ENCODE peak calls at places on chromosomes 12 and 14, in nine cellular contexts. H is AG10803; K is naive thymus-derived CD8-positive, alpha-beta T cell; L is natural killer cell; M is mesothelial cell of epicardium; Q is EL; Z is GM10248; Y is lower leg skin; A is neural crest cell. F is an unnamed sample.

GRCh38 chr14:77236814-77237213 is 34.2 kb downstream of the NGB start:
- DNase-seq in H (no peak), K (no peak), L (no peak), M (no peak), Q (no peak), Z (no peak), Y (no peak), A (no peak), F (no peak)

GRCh38 chr14:28412076-28412475 is 354.5 kb upstream of the FOXG1 start:
- DNase-seq in H (no peak), K (no peak), L (no peak), M (no peak), Q (no peak), Z (no peak), Y (no peak), A (no peak), F (no peak)

GRCh38 chr14:96086574-96087077 is 47.5 kb downstream of the C14orf132 start:
- DNase-seq in H (peak), K (no peak), L (no peak), M (no peak), Q (peak), Z (no peak), Y (no peak), A (no peak), F (no peak)

GRCh38 chr12:55727643-55728184 is 1.1 kb downstream of the CD63 start:
- DNase-seq in H (no peak), K (no peak), L (no peak), M (no peak), Q (peak), Z (no peak), Y (peak), A (no peak), F (no peak)

GRCh38 chr14:69996197-69996596 is 117.0 kb downstream of the SMOC1 start:
- DNase-seq in H (no peak), K (no peak), L (no peak), M (no peak), Q (no peak), Z (no peak), Y (no peak), A (no peak), F (no peak)

GRCh38 chr14:19873178-19873577 is 1.8 kb upstream of the OR4K2 start:
- DNase-seq in H (no peak), K (no peak), L (no peak), M (no peak), Q (no peak), Z (no peak), Y (no peak), A (no peak), F (no peak)

GRCh38 chr12:54032627-54033100 is at the start of gene HOXC5:
- DNase-seq in H (peak), K (peak), L (peak), M (peak), Q (peak), Z (peak), Y (peak), A (peak), F (peak)

GRCh38 chr14:102020058-102020971 is 55.9 kb downstream of the DYNC1H1 start:
- DNase-seq in H (peak), K (peak), L (no peak), M (no peak), Q (peak), Z (no peak), Y (no peak), A (no peak), F (no peak)

GRCh38 chr12:81253360-81253759 is 175.5 kb downstream of the ACSS3 start:
- DNase-seq in H (no peak), K (no peak), L (no peak), M (no peak), Q (no peak), Z (no peak), Y (no peak), A (no peak), F (no peak)

GRCh38 chr12:98106201-98106600 is 409.2 kb upstream of the TMPO start:
- DNase-seq in H (no peak), K (no peak), L (no peak), M (no peak), Q (no peak), Z (no peak), Y (no peak), A (no peak), F (no peak)

GRCh38 chr12:93025145-93026103 is 96.3 kb upstream of the EEA1 start:
- DNase-seq in H (peak), K (peak), L (no peak), M (no peak), Q (peak), Z (peak), Y (no peak), A (no peak), F (no peak)

GRCh38 chr12:43540474-43540873 is 11.5 kb downstream of the ADAMTS20 start:
- DNase-seq in H (no peak), K (no peak), L (no peak), M (no peak), Q (no peak), Z (no peak), Y (no peak), A (no peak), F (no peak)

GRCh38 chr14:100677152-100677924 is 49.4 kb upstream of the DLK1 start:
- DNase-seq in H (peak), K (no peak), L (no peak), M (no peak), Q (peak), Z (no peak), Y (no peak), A (no peak), F (no peak)

GRCh38 chr12:118256352-118256751 is 116.4 kb downstream of the TAOK3 start:
- DNase-seq in H (no peak), K (no peak), L (no peak), M (no peak), Q (no peak), Z (no peak), Y (no peak), A (no peak), F (no peak)

GRCh38 chr14:62084020-62084419 is 321.8 kb downstream of the SNAPC1 start:
- DNase-seq in H (no peak), K (no peak), L (no peak), M (no peak), Q (no peak), Z (no peak), Y (no peak), A (no peak), F (no peak)

GRCh38 chr12:104603545-104603973 is 146.8 kb downstream of the CHST11 start:
- DNase-seq in H (peak), K (no peak), L (no peak), M (no peak), Q (peak), Z (no peak), Y (no peak), A (no peak), F (no peak)

GRCh38 chr12:122032570-122032969 is 10.9 kb downstream of the BCL7A start:
- DNase-seq in H (no peak), K (no peak), L (no peak), M (no peak), Q (no peak), Z (no peak), Y (no peak), A (no peak), F (no peak)

GRCh38 chr12:6909421-6910145 is 4.8 kb upstream of the ENO2 start:
- DNase-seq in H (no peak), K (no peak), L (no peak), M (no peak), Q (no peak), Z (no peak), Y (no peak), A (no peak), F (no peak)

GRCh38 chr12:65282840-65283239 is 4.4 kb downstream of the MSRB3 start:
- DNase-seq in H (no peak), K (no peak), L (no peak), M (no peak), Q (no peak), Z (no peak), Y (no peak), A (no peak), F (no peak)

GRCh38 chr14:59570122-59570521 is 6.5 kb downstream of the CCDC175 start:
- DNase-seq in H (no peak), K (no peak), L (no peak), M (no peak), Q (no peak), Z (no peak), Y (no peak), A (no peak), F (no peak)

GRCh38 chr12:80716711-80717469 is at the start of gene MYF5:
- DNase-seq in H (no peak), K (no peak), L (no peak), M (no peak), Q (no peak), Z (no peak), Y (no peak), A (no peak), F (no peak)

GRCh38 chr12:57019983-57020719 is 3.8 kb upstream of the TAC3 start:
- DNase-seq in H (no peak), K (no peak), L (no peak), M (no peak), Q (no peak), Z (no peak), Y (no peak), A (no peak), F (no peak)

GRCh38 chr12:3913278-3913677 is 40.1 kb upstream of the PARP11 start:
- DNase-seq in H (no peak), K (no peak), L (no peak), M (no peak), Q (no peak), Z (no peak), Y (no peak), A (no peak), F (no peak)

GRCh38 chr14:68140111-68140741 is 320.6 kb downstream of the RAD51B start:
- DNase-seq in H (peak), K (no peak), L (no peak), M (no peak), Q (peak), Z (no peak), Y (peak), A (no peak), F (no peak)

GRCh38 chr14:58491593-58491992 is 64.1 kb downstream of the KIAA0586 start:
- DNase-seq in H (no peak), K (no peak), L (no peak), M (no peak), Q (peak), Z (no peak), Y (no peak), A (no peak), F (no peak)

GRCh38 chr12:43842259-43842658 is 6.4 kb downstream of the TMEM117 start:
- DNase-seq in H (no peak), K (no peak), L (no peak), M (no peak), Q (no peak), Z (no peak), Y (no peak), A (no peak), F (no peak)

GRCh38 chr12:90801776-90802175 is 153.2 kb downstream of the CCER1 start:
- DNase-seq in H (peak), K (no peak), L (no peak), M (no peak), Q (peak), Z (no peak), Y (no peak), A (no peak), F (no peak)

GRCh38 chr12:26539131-26539530 is 293.9 kb downstream of the ITPR2 start:
- DNase-seq in H (no peak), K (no peak), L (no peak), M (no peak), Q (no peak), Z (no peak), Y (no peak), A (no peak), F (no peak)

GRCh38 chr14:93381644-93382043 is 34.7 kb downstream of the COX8C start:
- DNase-seq in H (no peak), K (no peak), L (no peak), M (no peak), Q (no peak), Z (peak), Y (no peak), A (no peak), F (no peak)